ENCODE peak calls at places on chromosomes 5 and 9, in ten cellular contexts. One of them, this sample, is unnamed.

GRCh38 chr5:138210985-138211384 is 2.1 kb downstream of the CDC23 start:
- DNase-seq in RKO: no peak
- DNase-seq in aorta: no peak
- DNase-seq in GM12865: no peak
- DNase-seq in fibroblast of villous mesenchyme: no peak
- DNase-seq in CD8-positive, alpha-beta memory T cell: no peak
- DNase-seq in thyroid gland: no peak
- DNase-seq in NCI-H2081: no peak
- DNase-seq in esophagus squamous epithelium: no peak
- DNase-seq in astrocyte of the spinal cord: no peak
- DNase-seq in this sample: no peak

GRCh38 chr5:82356808-82357671 is 78.9 kb upstream of the RPS23 start:
- DNase-seq in NCI-H2081: no peak
- DNase-seq in GM12865: peak; percentile 85
- DNase-seq in aorta: peak; percentile 90
- DNase-seq in fibroblast of villous mesenchyme: peak; percentile 90
- DNase-seq in esophagus squamous epithelium: peak; percentile 33
- DNase-seq in thyroid gland: peak; percentile 48
- DNase-seq in astrocyte of the spinal cord: peak; percentile 96
- DNase-seq in CD8-positive, alpha-beta memory T cell: peak; percentile 85
- DNase-seq in RKO: peak; percentile 15
- DNase-seq in this sample: no peak

GRCh38 chr9:38035873-38036272 is 33.2 kb downstream of the SHB start:
- DNase-seq in aorta: no peak
- DNase-seq in astrocyte of the spinal cord: peak; percentile 79
- DNase-seq in CD8-positive, alpha-beta memory T cell: no peak
- DNase-seq in GM12865: no peak
- DNase-seq in thyroid gland: no peak
- DNase-seq in RKO: peak; percentile 90
- DNase-seq in fibroblast of villous mesenchyme: peak; percentile 59
- DNase-seq in esophagus squamous epithelium: no peak
- DNase-seq in NCI-H2081: no peak
- DNase-seq in this sample: no peak

GRCh38 chr5:126801992-126802294 is 25.0 kb downstream of the LMNB1 start:
- DNase-seq in GM12865: peak; percentile 56
- DNase-seq in esophagus squamous epithelium: no peak
- DNase-seq in fibroblast of villous mesenchyme: peak; percentile 75
- DNase-seq in astrocyte of the spinal cord: peak; percentile 57
- DNase-seq in RKO: peak; percentile 34
- DNase-seq in thyroid gland: no peak
- DNase-seq in CD8-positive, alpha-beta memory T cell: peak; percentile 7
- DNase-seq in aorta: no peak
- DNase-seq in NCI-H2081: no peak
- DNase-seq in this sample: no peak

GRCh38 chr5:74145904-74146303 is 494.6 kb downstream of the ENC1 start:
- DNase-seq in esophagus squamous epithelium: no peak
- DNase-seq in fibroblast of villous mesenchyme: no peak
- DNase-seq in RKO: no peak
- DNase-seq in astrocyte of the spinal cord: no peak
- DNase-seq in GM12865: no peak
- DNase-seq in thyroid gland: no peak
- DNase-seq in NCI-H2081: no peak
- DNase-seq in aorta: no peak
- DNase-seq in CD8-positive, alpha-beta memory T cell: no peak
- DNase-seq in this sample: no peak

GRCh38 chr5:61631438-61631941 is 299.4 kb downstream of the ZSWIM6 start:
- DNase-seq in thyroid gland: peak; percentile 95
- DNase-seq in esophagus squamous epithelium: no peak
- DNase-seq in astrocyte of the spinal cord: peak; percentile 53
- DNase-seq in RKO: no peak
- DNase-seq in GM12865: no peak
- DNase-seq in aorta: no peak
- DNase-seq in fibroblast of villous mesenchyme: no peak
- DNase-seq in CD8-positive, alpha-beta memory T cell: no peak
- DNase-seq in NCI-H2081: no peak
- DNase-seq in this sample: no peak

GRCh38 chr9:18138676-18139075 is 335.3 kb upstream of the ADAMTSL1 start:
- DNase-seq in CD8-positive, alpha-beta memory T cell: no peak
- DNase-seq in thyroid gland: peak; percentile 35
- DNase-seq in aorta: no peak
- DNase-seq in fibroblast of villous mesenchyme: no peak
- DNase-seq in RKO: no peak
- DNase-seq in astrocyte of the spinal cord: no peak
- DNase-seq in esophagus squamous epithelium: no peak
- DNase-seq in NCI-H2081: no peak
- DNase-seq in GM12865: no peak
- DNase-seq in this sample: no peak

GRCh38 chr5:158811350-158811749 is 288.4 kb downstream of the EBF1 start:
- DNase-seq in NCI-H2081: no peak
- DNase-seq in aorta: no peak
- DNase-seq in thyroid gland: no peak
- DNase-seq in esophagus squamous epithelium: no peak
- DNase-seq in GM12865: no peak
- DNase-seq in RKO: no peak
- DNase-seq in CD8-positive, alpha-beta memory T cell: no peak
- DNase-seq in fibroblast of villous mesenchyme: no peak
- DNase-seq in astrocyte of the spinal cord: no peak
- DNase-seq in this sample: no peak

GRCh38 chr9:19894975-19895374 is 106.1 kb upstream of the SLC24A2 start:
- DNase-seq in CD8-positive, alpha-beta memory T cell: no peak
- DNase-seq in esophagus squamous epithelium: no peak
- DNase-seq in fibroblast of villous mesenchyme: peak; percentile 48
- DNase-seq in GM12865: no peak
- DNase-seq in aorta: no peak
- DNase-seq in thyroid gland: no peak
- DNase-seq in astrocyte of the spinal cord: peak; percentile 24
- DNase-seq in NCI-H2081: no peak
- DNase-seq in RKO: no peak
- DNase-seq in this sample: no peak

GRCh38 chr5:31470608-31471007 is 61.3 kb downstream of the DROSHA start:
- DNase-seq in aorta: no peak
- DNase-seq in RKO: no peak
- DNase-seq in thyroid gland: peak; percentile 89
- DNase-seq in esophagus squamous epithelium: peak; percentile 1
- DNase-seq in GM12865: no peak
- DNase-seq in astrocyte of the spinal cord: peak; percentile 49
- DNase-seq in NCI-H2081: no peak
- DNase-seq in fibroblast of villous mesenchyme: no peak
- DNase-seq in CD8-positive, alpha-beta memory T cell: no peak
- DNase-seq in this sample: no peak

GRCh38 chr5:108521841-108522506 is 140.1 kb upstream of the FBXL17 start:
- DNase-seq in CD8-positive, alpha-beta memory T cell: peak; percentile 17
- DNase-seq in RKO: peak; percentile 75
- DNase-seq in thyroid gland: no peak
- DNase-seq in GM12865: peak; percentile 85
- DNase-seq in fibroblast of villous mesenchyme: peak; percentile 81
- DNase-seq in astrocyte of the spinal cord: peak; percentile 65
- DNase-seq in esophagus squamous epithelium: no peak
- DNase-seq in aorta: no peak
- DNase-seq in NCI-H2081: peak; percentile 44
- DNase-seq in this sample: peak; percentile 20

GRCh38 chr5:39863926-39864572 is 439.3 kb upstream of the DAB2 start:
- DNase-seq in fibroblast of villous mesenchyme: no peak
- DNase-seq in esophagus squamous epithelium: no peak
- DNase-seq in thyroid gland: no peak
- DNase-seq in CD8-positive, alpha-beta memory T cell: no peak
- DNase-seq in RKO: no peak
- DNase-seq in GM12865: no peak
- DNase-seq in NCI-H2081: no peak
- DNase-seq in aorta: no peak
- DNase-seq in astrocyte of the spinal cord: no peak
- DNase-seq in this sample: no peak

GRCh38 chr9:69090943-69091342 is 55.4 kb downstream of the FXN start:
- DNase-seq in esophagus squamous epithelium: no peak
- DNase-seq in RKO: no peak
- DNase-seq in CD8-positive, alpha-beta memory T cell: no peak
- DNase-seq in fibroblast of villous mesenchyme: peak; percentile 63
- DNase-seq in thyroid gland: no peak
- DNase-seq in GM12865: no peak
- DNase-seq in NCI-H2081: no peak
- DNase-seq in astrocyte of the spinal cord: no peak
- DNase-seq in aorta: no peak
- DNase-seq in this sample: no peak

This sample was measured in HuH-7.